ENCODE peak calls at places on chromosome 18, in four cellular contexts. N is HCT116, I is neural progenitor cell, U is PC-9. B is an unnamed sample.

GRCh38 chr18:3319399-3319798 is 57.5 kb downstream of the MYL12B start:
- DNase-seq in U (no peak), N (no peak), I (no peak), B (peak; percentile 49)

GRCh38 chr18:32380559-32380958 is 90.1 kb downstream of the GAREM1 start:
- DNase-seq in N (no peak), I (no peak), U (no peak), B (peak; percentile 34)

GRCh38 chr18:76493213-76494107 is 1.6 kb downstream of the ZNF516 start:
- DNase-seq in I (peak; percentile 68), N (no peak), U (peak; percentile 43), B (peak; percentile 60)

GRCh38 chr18:59383831-59384230 is 24.8 kb upstream of the LMAN1 start:
- DNase-seq in N (no peak), I (peak; percentile 89), U (no peak), B (no peak)

GRCh38 chr18:75456277-75456676 is 28.8 kb upstream of the SMIM21 start:
- DNase-seq in I (peak; percentile 11), U (no peak), N (no peak), B (no peak)

GRCh38 chr18:5103286-5103685 is 93.8 kb downstream of the AKAIN1 start:
- DNase-seq in N (no peak), I (peak; percentile 4), U (no peak), B (no peak)

GRCh38 chr18:26551217-26551708 is 2.9 kb upstream of the KCTD1 start:
- DNase-seq in U (no peak), N (no peak), I (no peak), B (peak; percentile 23)

GRCh38 chr18:74251297-74252031 is 40.3 kb downstream of the CYB5A start:
- DNase-seq in N (no peak), I (peak; percentile 17), U (peak; percentile 82), B (peak; percentile 87)

GRCh38 chr18:54720590-54720989 is 107.7 kb upstream of the RAB27B start:
- DNase-seq in N (no peak), I (no peak), U (no peak), B (no peak)

GRCh38 chr18:13405305-13406038 is 186.9 kb downstream of the LDLRAD4 start:
- DNase-seq in I (no peak), U (no peak), N (no peak), B (no peak)

GRCh38 chr18:37553633-37554398 is 11.8 kb downstream of the CELF4 start:
- DNase-seq in U (no peak), N (no peak), I (peak; percentile 64), B (no peak)

GRCh38 chr18:5914016-5914415 is 18.7 kb upstream of the TMEM200C start:
- DNase-seq in I (no peak), U (no peak), N (no peak), B (no peak)

GRCh38 chr18:32372381-32373061 is 98.2 kb downstream of the GAREM1 start:
- DNase-seq in U (peak; percentile 98), N (peak; percentile 91), I (no peak), B (no peak)

GRCh38 chr18:79956276-79956675 is 4.8 kb upstream of the SLC66A2 start:
- DNase-seq in I (no peak), U (no peak), N (no peak), B (no peak)

GRCh38 chr18:39990540-39990939 is 1964.5 kb upstream of the PIK3C3 start:
- DNase-seq in I (peak; percentile 43), N (no peak), U (no peak), B (no peak)

GRCh38 chr18:37397814-37398213 is 167.8 kb downstream of the CELF4 start:
- DNase-seq in I (no peak), N (no peak), U (no peak), B (no peak)

GRCh38 chr18:24270937-24271380 is 126.7 kb downstream of the OSBPL1A start:
- DNase-seq in N (no peak), U (no peak), I (peak; percentile 46), B (peak; percentile 61)

DNA sequence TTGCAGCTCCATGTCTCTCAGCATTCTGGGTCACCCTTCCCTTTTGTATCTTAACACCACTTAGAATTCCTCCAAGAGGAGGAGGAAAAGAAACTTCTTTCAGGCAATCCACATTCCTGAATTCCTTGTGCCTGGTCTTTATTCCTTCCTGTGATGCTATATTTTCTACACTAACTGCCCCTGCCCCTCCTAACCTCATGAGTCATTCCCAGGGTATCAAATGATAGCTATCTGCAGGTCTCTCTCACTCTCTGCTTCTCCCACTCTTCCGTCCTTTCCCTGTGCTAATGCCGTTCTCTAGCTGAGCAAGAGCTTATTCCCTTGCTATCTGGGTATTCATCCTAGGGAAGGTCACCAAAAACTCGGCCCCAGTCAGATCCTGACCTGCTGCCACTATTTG is 395.0 kb upstream of the TCF4 start:
- DNase-seq in I (no peak), N (no peak), U (no peak), B (no peak)
- TF ChIP-seq CTCF in I (no peak), N (no peak), U (no peak), B (no peak)

DNA sequence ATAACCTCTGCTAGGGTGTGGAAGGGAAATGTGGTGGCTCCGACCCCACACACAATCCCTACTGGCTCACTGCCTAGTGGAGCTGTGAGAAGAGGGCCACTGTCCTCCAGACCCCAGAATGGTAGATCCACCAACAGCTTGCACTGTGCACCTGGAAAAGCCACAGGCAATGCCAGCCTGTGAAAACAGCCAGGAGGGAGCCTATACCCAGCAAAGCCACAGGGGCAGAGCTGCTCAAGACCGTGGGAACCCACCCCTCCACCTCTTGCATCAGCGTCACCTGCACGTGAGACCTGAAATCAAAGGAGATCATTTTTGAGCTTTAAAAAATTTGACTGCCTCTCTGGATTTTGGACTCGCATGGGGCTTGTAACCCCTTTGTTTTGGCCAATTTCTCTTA is 249.0 kb upstream of the CDH2 start:
- DNase-seq in U (no peak), N (no peak), I (no peak), B (no peak)
- H3K79me2 ChIP-seq in U (no peaks in the 10 kb centered on the region), N (no peaks in the 10 kb centered on the region), I (no peaks in the 10 kb centered on the region), B (no peaks in the 10 kb centered on the region)

GRCh38 chr18:48065601-48065995 is 135.1 kb upstream of the SMAD2 start:
- DNase-seq in N (no peak), U (no peak), I (no peak), B (no peak)
- TF ChIP-seq CTCF in N (no peak), U (no peak), I (no peak), B (no peak)

GRCh38 chr18:72541871-72542690 is 2.1 kb downstream of the CBLN2 start:
- DNase-seq in U (no peak), I (peak; percentile 65), N (no peak), B (no peak)
- H3K79me2 ChIP-seq in U (no peaks in the 10 kb centered on the region), I (no peaks in the 10 kb centered on the region), N (no peaks in the 10 kb centered on the region), B (no peaks in the 10 kb centered on the region)

B was measured in fibroblast of lung.